ENCODE peak calls at places on chromosome 22, in four cellular contexts. C is brain microvascular endothelial cell, O is small intestine, Y is esophagus muscularis mucosa. A is an unnamed sample.

GRCh38 chr22:49394116-49394785 is 433.4 kb downstream of the BRD1 start:
- DNase-seq in C (no peak), O (no peak), Y (no peak), A (no peak)

GRCh38 chr22:46425011-46425410 is 89.5 kb downstream of the TRMU start:
- DNase-seq in C (peak; percentile 45), O (no peak), Y (no peak), A (no peak)

GRCh38 chr22:48889887-48890692 is 937.6 kb downstream of the BRD1 start:
- DNase-seq in C (no peak), O (no peak), Y (no peak), A (no peak)

GRCh38 chr22:49973018-49973965 is 12.7 kb downstream of the PIM3 start:
- DNase-seq in C (no peak), O (no peak), Y (no peak), A (no peak)

GRCh38 chr22:29947410-29948387 is 64.7 kb downstream of the MTMR3 start:
- DNase-seq in C (no peak), O (no peak), Y (no peak), A (no peak)

GRCh38 chr22:44261861-44262595 is 50.7 kb downstream of the SHISAL1 start:
- DNase-seq in C (no peak), O (no peak), Y (no peak), A (no peak)

GRCh38 chr22:42934338-42934737 is 77.3 kb upstream of the ARFGAP3 start:
- DNase-seq in C (no peak), O (no peak), Y (no peak), A (no peak)

GRCh38 chr22:19879996-19880785 is 25.5 kb upstream of the GNB1L start:
- DNase-seq in C (no peak), O (no peak), Y (no peak), A (no peak)

GRCh38 chr22:46674367-46674781 is 54.2 kb downstream of the GRAMD4 start:
- DNase-seq in C (no peak), O (peak; percentile 37), Y (no peak), A (peak; percentile 92)

GRCh38 chr22:27112273-27112672 is 454.9 kb downstream of the MIAT start:
- DNase-seq in C (no peak), O (no peak), Y (no peak), A (no peak)

GRCh38 chr22:44538071-44538470 is 40.0 kb upstream of the RTL6 start:
- DNase-seq in C (no peak), O (no peak), Y (no peak), A (no peak)

GRCh38 chr22:44326549-44326881 is 13.8 kb upstream of the SHISAL1 start:
- DNase-seq in C (no peak), O (no peak), Y (no peak), A (no peak)

GRCh38 chr22:50498322-50498861 is 9.1 kb downstream of the LMF2 start:
- DNase-seq in C (peak; percentile 48), O (peak; percentile 87), Y (no peak), A (peak; percentile 50)

GRCh38 chr22:32325416-32325801 is 32.3 kb upstream of the RFPL3 start:
- DNase-seq in C (no peak), O (no peak), Y (peak; percentile 91), A (no peak)

GRCh38 chr22:20509344-20510047 is 2.1 kb downstream of the MED15 start:
- DNase-seq in C (peak; percentile 93), O (peak; percentile 93), Y (peak; percentile 93), A (no peak)

GRCh38 chr22:44384981-44385610 is 72.3 kb upstream of the SHISAL1 start:
- DNase-seq in C (no peak), O (no peak), Y (no peak), A (no peak)

GRCh38 chr22:17085277-17086091 is 684 bp downstream of the IL17RA start:
- DNase-seq in C (no peak), O (peak; percentile 38), Y (no peak), A (no peak)

GRCh38 chr22:46027219-46028068 is 50.5 kb upstream of the WNT7B start:
- DNase-seq in C (no peak), O (peak; percentile 86), Y (no peak), A (no peak)

GRCh38 chr22:17858033-17858432 is 83.8 kb upstream of the BID start:
- DNase-seq in C (no peak), O (peak; percentile 62), Y (no peak), A (no peak)

GRCh38 chr22:22702874-22703570 is 58.6 kb downstream of the GGTLC2 start:
- DNase-seq in C (no peak), O (no peak), Y (no peak), A (no peak)

GRCh38 chr22:50025993-50026392 is 13.4 kb upstream of the IL17REL start:
- DNase-seq in C (no peak), O (no peak), Y (no peak), A (no peak)

GRCh38 chr22:42922374-42923177 is 65.5 kb upstream of the ARFGAP3 start:
- DNase-seq in C (no peak), O (peak; percentile 53), Y (no peak), A (peak; percentile 26)

GRCh38 chr22:47196881-47197701 is 434.6 kb downstream of the TBC1D22A start:
- DNase-seq in C (no peak), O (no peak), Y (no peak), A (no peak)

GRCh38 chr22:48234011-48234410 is 1471.6 kb downstream of the TBC1D22A start:
- DNase-seq in C (no peak), O (no peak), Y (no peak), A (no peak)

GRCh38 chr22:50357222-50357621 is 14.1 kb downstream of the PPP6R2 start:
- DNase-seq in C (no peak), O (no peak), Y (no peak), A (no peak)

DNA sequence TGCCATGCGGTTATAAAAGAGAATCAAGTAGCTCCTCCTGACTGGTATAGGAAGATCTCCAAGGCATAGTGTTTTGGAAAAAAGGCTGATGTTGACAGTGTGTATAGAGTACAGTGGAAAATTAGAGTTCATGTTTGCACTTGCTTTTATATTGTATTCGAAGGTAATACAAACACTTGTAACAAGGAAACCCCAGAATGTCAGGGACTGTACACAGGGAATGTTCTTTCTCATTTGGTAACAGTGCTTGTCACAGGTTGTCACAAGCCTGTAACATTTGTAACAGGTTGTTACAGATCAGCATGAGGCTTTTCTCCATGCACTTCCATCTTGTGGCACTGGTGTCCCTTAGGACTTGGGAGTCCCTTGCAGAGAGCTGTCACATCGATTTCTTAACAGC is 64.0 kb downstream of the GRK3 start:
- DNase-seq in C (no peak), O (no peak), Y (no peak), A (no peak)
- H3K4me3 ChIP-seq in C (no peak overlapping the region), O (no peak overlapping the region), Y (no peak overlapping the region), A (no peak overlapping the region)

GRCh38 chr22:38213319-38214247 is 11.8 kb downstream of the MAFF start:
- DNase-seq in C (no peak), O (no peak), Y (no peak), A (no peak)
- H3K4me3 ChIP-seq in C (no peak overlapping the region), O (no peak overlapping the region), Y (peak overlapping the region; percentile 33), A (no peak overlapping the region)

DNA sequence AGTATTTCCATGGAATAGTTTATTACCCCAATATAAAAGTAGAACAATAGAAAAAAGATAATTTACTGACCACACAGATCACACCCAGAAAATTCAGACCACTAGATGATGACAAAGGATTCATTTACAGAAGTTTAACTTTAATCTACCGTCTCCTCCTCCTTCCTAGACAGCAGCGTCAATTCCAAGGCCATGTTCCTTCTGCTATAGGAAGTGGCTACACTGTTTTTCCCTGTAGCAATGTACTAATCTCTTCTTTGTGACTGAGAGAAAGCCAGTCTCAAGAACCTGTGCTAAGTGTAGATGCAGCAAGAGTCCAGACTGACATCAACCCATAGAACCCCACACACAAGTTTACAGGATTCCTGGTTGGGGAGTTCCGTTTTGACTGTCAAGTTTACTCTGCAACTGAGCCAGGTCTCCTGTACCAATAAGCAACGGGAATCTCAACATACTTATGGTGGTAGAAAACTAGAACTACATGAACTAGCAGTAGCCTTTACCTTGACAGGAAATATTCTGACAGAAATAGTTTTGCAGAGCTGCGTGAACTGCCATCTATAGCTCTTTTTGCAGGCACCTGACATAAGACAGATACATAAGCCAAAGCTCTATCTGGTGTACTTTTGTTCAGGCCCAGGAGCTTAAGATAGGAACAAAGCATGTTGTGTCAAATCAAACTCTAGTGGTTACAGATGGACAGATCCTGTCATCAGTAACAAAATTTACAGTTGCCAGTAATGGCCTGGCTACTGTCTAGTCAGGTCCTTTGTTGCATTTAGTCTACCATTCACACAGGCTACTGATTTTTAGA is 42.9 kb downstream of the MRTFA start:
- DNase-seq in C (no peak), O (no peak), Y (no peak), A (no peak)
- H3K4me3 ChIP-seq in C (no peak overlapping the region), O (no peak overlapping the region), Y (no peak overlapping the region), A (no peak overlapping the region)

GRCh38 chr22:31150615-31151014 is 9.4 kb upstream of the RNF185 start:
- DNase-seq in C (no peak), O (peak; percentile 59), Y (no peak), A (no peak)

GRCh38 chr22:31155425-31155824 is 4.6 kb upstream of the RNF185 start:
- DNase-seq in C (no peak), O (no peak), Y (no peak), A (no peak)

GRCh38 chr22:31153357-31153756 is 6.6 kb upstream of the RNF185 start:
- DNase-seq in C (no peak), O (no peak), Y (no peak), A (no peak)

GRCh38 chr22:31151872-31152271 is 8.1 kb upstream of the RNF185 start:
- DNase-seq in C (no peak), O (no peak), Y (no peak), A (no peak)

GRCh38 chr22:31154975-31155374 is 5.0 kb upstream of the RNF185 start:
- DNase-seq in C (no peak), O (no peak), Y (no peak), A (no peak)
- H3K4me3 ChIP-seq in C (no peak overlapping the region), O (no peak overlapping the region), Y (no peak overlapping the region), A (no peak overlapping the region)